ENCODE peak calls at places on chromosomes 12 and 14, in four cellular contexts. X is CD8-positive, alpha-beta T cell; P is NCI-H2081; Z is gastrocnemius medialis. D is an unnamed sample.

GRCh38 chr14:37583358-37584210 is 11.5 kb downstream of the FOXA1 start:
- DNase-seq in X (no peak), P (peak), Z (no peak), D (no peak)

GRCh38 chr12:110637869-110638441 is 24.0 kb downstream of the TCTN1 start:
- DNase-seq in X (no peak), P (no peak), Z (peak), D (no peak)

GRCh38 chr12:42091769-42092168 is 52.9 kb downstream of the GXYLT1 start:
- DNase-seq in X (no peak), P (no peak), Z (no peak), D (peak)

GRCh38 chr14:71286126-71286525 is 378.9 kb downstream of the PCNX1 start:
- DNase-seq in X (no peak), P (no peak), Z (no peak), D (no peak)

GRCh38 chr12:130881548-130881947 is 9.7 kb downstream of the RAN start:
- DNase-seq in X (no peak), P (no peak), Z (no peak), D (no peak)

GRCh38 chr12:124720687-124721500 is 142.8 kb downstream of the SCARB1 start:
- DNase-seq in X (no peak), P (peak), Z (peak), D (peak)

GRCh38 chr12:89731614-89732013 is 23.0 kb upstream of the ATP2B1 start:
- DNase-seq in X (no peak), P (no peak), Z (peak), D (peak)

GRCh38 chr14:21112267-21112666 is 11.4 kb downstream of the TMEM253 start:
- DNase-seq in X (no peak), P (no peak), Z (no peak), D (no peak)

GRCh38 chr12:121468451-121468850 is 68.5 kb downstream of the RNF34 start:
- DNase-seq in X (no peak), P (peak), Z (no peak), D (no peak)

D was measured in lung microvascular endothelial cell.